ENCODE peak calls at places on chromosomes 13 and 19, in six cellular contexts. One of them, this sample, is unnamed.
A peak's percentile ranks its signal among the peaks of the same experiment; 100 is the strongest.

GRCh38 chr13:44436589-44437337 is 63.1 kb downstream of the SERP2 start:
- DNase-seq in fibroblast of lung: peak; percentile 93
- DNase-seq in NCI-H2081: peak; percentile 93
- DNase-seq in coronary artery: peak; percentile 97
- DNase-seq in effector CD4-positive, alpha-beta T cell: peak; percentile 26
- DNase-seq in GM18507: no peak
- DNase-seq in this sample: peak; percentile 76

GRCh38 chr13:20151016-20151415 is 9.8 kb downstream of the GJA3 start:
- DNase-seq in GM18507: no peak
- DNase-seq in fibroblast of lung: no peak
- DNase-seq in NCI-H2081: no peak
- DNase-seq in coronary artery: no peak
- DNase-seq in effector CD4-positive, alpha-beta T cell: no peak
- DNase-seq in this sample: no peak

GRCh38 chr19:7916137-7916907 is 1.7 kb downstream of the TGFBR3L start:
- DNase-seq in effector CD4-positive, alpha-beta T cell: peak; percentile 39
- DNase-seq in GM18507: no peak
- DNase-seq in NCI-H2081: peak; percentile 58
- DNase-seq in fibroblast of lung: no peak
- DNase-seq in coronary artery: no peak
- DNase-seq in this sample: no peak

GRCh38 chr13:30319130-30319529 is 11.8 kb upstream of the KATNAL1 start:
- DNase-seq in NCI-H2081: peak; percentile 66
- DNase-seq in fibroblast of lung: no peak
- DNase-seq in GM18507: no peak
- DNase-seq in coronary artery: no peak
- DNase-seq in effector CD4-positive, alpha-beta T cell: no peak
- DNase-seq in this sample: no peak

GRCh38 chr19:44757735-44758505 is 9.4 kb downstream of the BCL3 start:
- DNase-seq in GM18507: no peak
- DNase-seq in fibroblast of lung: peak; percentile 58
- DNase-seq in NCI-H2081: no peak
- DNase-seq in coronary artery: peak; percentile 88
- DNase-seq in effector CD4-positive, alpha-beta T cell: no peak
- DNase-seq in this sample: no peak

GRCh38 chr13:74891610-74892009 is 590.4 kb downstream of the TBC1D4 start:
- DNase-seq in fibroblast of lung: peak; percentile 45
- DNase-seq in effector CD4-positive, alpha-beta T cell: no peak
- DNase-seq in NCI-H2081: peak; percentile 7
- DNase-seq in coronary artery: no peak
- DNase-seq in GM18507: no peak
- DNase-seq in this sample: peak; percentile 8

GRCh38 chr19:45716314-45717130 is 14.2 kb downstream of the FBXO46 start:
- DNase-seq in NCI-H2081: no peak
- DNase-seq in coronary artery: no peak
- DNase-seq in fibroblast of lung: no peak
- DNase-seq in effector CD4-positive, alpha-beta T cell: no peak
- DNase-seq in GM18507: no peak
- DNase-seq in this sample: no peak

GRCh38 chr13:51811920-51812328 is 8.0 kb upstream of the DHRS12 start:
- DNase-seq in effector CD4-positive, alpha-beta T cell: no peak
- DNase-seq in coronary artery: no peak
- DNase-seq in fibroblast of lung: no peak
- DNase-seq in NCI-H2081: no peak
- DNase-seq in GM18507: no peak
- DNase-seq in this sample: no peak

GRCh38 chr13:91280806-91281205 is 66.7 kb upstream of the MIR17HG start:
- DNase-seq in NCI-H2081: no peak
- DNase-seq in GM18507: no peak
- DNase-seq in coronary artery: no peak
- DNase-seq in effector CD4-positive, alpha-beta T cell: no peak
- DNase-seq in fibroblast of lung: no peak
- DNase-seq in this sample: no peak

GRCh38 chr19:33388231-33388816 is 14.8 kb downstream of the CEBPG start:
- DNase-seq in coronary artery: no peak
- DNase-seq in NCI-H2081: no peak
- DNase-seq in effector CD4-positive, alpha-beta T cell: no peak
- DNase-seq in fibroblast of lung: no peak
- DNase-seq in GM18507: no peak
- DNase-seq in this sample: no peak

This sample was measured in NCI-H1417 treated with DMSO at 0.1 percent for 48 hours.